ENCODE peak calls at places on chromosomes 16 and 17, in four cellular contexts. P is tibial artery, C is AG04450, E is lung. U is an unnamed sample.

GRCh38 chr16:89552913-89553312 is 7.6 kb upstream of the RPL13 start:
- DNase-seq in P (no peak), C (no peak), E (no peak), U (no peak)

GRCh38 chr17:74566132-74566753 is 1.1 kb downstream of the CD300H start:
- DNase-seq in P (peak; percentile 35), C (no peak), E (no peak), U (no peak)

GRCh38 chr16:24430937-24431760 is 108.2 kb upstream of the RBBP6 start:
- DNase-seq in P (no peak), C (no peak), E (no peak), U (no peak)

GRCh38 chr17:29112780-29113295 is 67.4 kb downstream of the MYO18A start:
- DNase-seq in P (peak; percentile 67), C (no peak), E (no peak), U (no peak)

GRCh38 chr17:31522284-31522931 is 130.9 kb downstream of the RAB11FIP4 start:
- DNase-seq in P (no peak), C (no peak), E (no peak), U (no peak)

GRCh38 chr16:87435399-87436224 is 43.5 kb downstream of the MAP1LC3B start:
- DNase-seq in P (peak; percentile 37), C (peak; percentile 84), E (no peak), U (no peak)

GRCh38 chr17:33021731-33022408 is 30.2 kb downstream of the SPACA3 start:
- DNase-seq in P (no peak), C (no peak), E (no peak), U (no peak)

GRCh38 chr17:68707032-68707431 is 105.9 kb upstream of the FAM20A start:
- DNase-seq in P (no peak), C (no peak), E (no peak), U (no peak)

GRCh38 chr16:28091706-28092105 is 28.2 kb upstream of the GSG1L start:
- DNase-seq in P (no peak), C (no peak), E (no peak), U (no peak)

GRCh38 chr16:84815446-84815845 is 4.3 kb upstream of the CRISPLD2 start:
- DNase-seq in P (peak; percentile 57), C (no peak), E (no peak), U (no peak)

GRCh38 chr16:47056704-47057630 is 83.5 kb upstream of the DNAJA2 start:
- DNase-seq in P (no peak), C (no peak), E (no peak), U (no peak)

GRCh38 chr16:11797957-11798299 is 870 bp upstream of the ZC3H7A start:
- DNase-seq in P (no peak), C (no peak), E (no peak), U (no peak)

GRCh38 chr16:67833418-67834241 is 8.5 kb upstream of the THAP11 start:
- DNase-seq in P (peak; percentile 95), C (peak; percentile 63), E (peak; percentile 93), U (no peak)

GRCh38 chr17:31513731-31514427 is 122.4 kb downstream of the RAB11FIP4 start:
- DNase-seq in P (no peak), C (no peak), E (no peak), U (no peak)

GRCh38 chr16:11396241-11397048 is 51.2 kb downstream of the RMI2 start:
- DNase-seq in P (peak; percentile 63), C (peak; percentile 27), E (peak; percentile 74), U (no peak)

GRCh38 chr17:48484850-48485249 is 46.0 kb downstream of the HOXB1 start:
- DNase-seq in P (no peak), C (no peak), E (no peak), U (no peak)

GRCh38 chr16:24036614-24037013 is 200.8 kb downstream of the PRKCB start:
- DNase-seq in P (no peak), C (no peak), E (peak; percentile 32), U (peak; percentile 4)

GRCh38 chr17:44310612-44311376 is 2.4 kb downstream of the RUNDC3A start:
- DNase-seq in P (no peak), C (no peak), E (no peak), U (no peak)

GRCh38 chr16:65889533-65889966 is 476.9 kb upstream of the CDH5 start:
- DNase-seq in P (no peak), C (no peak), E (no peak), U (no peak)

GRCh38 chr16:56950881-56951771 is 10.6 kb upstream of the CETP start:
- DNase-seq in P (peak; percentile 53), C (no peak), E (peak; percentile 37), U (no peak)

GRCh38 chr17:1629647-1630310 is 1.1 kb upstream of the SLC43A2 start:
- DNase-seq in P (peak; percentile 45), C (no peak), E (peak; percentile 82), U (no peak)

GRCh38 chr17:72139213-72139612 is 18.4 kb downstream of the SOX9 start:
- DNase-seq in P (no peak), C (no peak), E (no peak), U (no peak)

GRCh38 chr16:65667013-65667578 is 545.2 kb upstream of the CDH11 start:
- DNase-seq in P (no peak), C (no peak), E (no peak), U (no peak)

GRCh38 chr17:68176770-68177169 is 71.1 kb upstream of the AMZ2 start:
- DNase-seq in P (no peak), C (no peak), E (no peak), U (no peak)

GRCh38 chr17:56937688-56938087 is 23.2 kb downstream of the COIL start:
- DNase-seq in P (no peak), C (no peak), E (no peak), U (no peak)

GRCh38 chr16:1992475-1993292 is 2.9 kb downstream of the SYNGR3 start:
- DNase-seq in P (no peak), C (no peak), E (no peak), U (no peak)

GRCh38 chr16:8585942-8586341 is 4.4 kb downstream of the TMEM114 start:
- DNase-seq in P (no peak), C (no peak), E (no peak), U (no peak)

GRCh38 chr16:19008245-19008644 is 24.5 kb downstream of the TMC7 start:
- DNase-seq in P (no peak), C (peak; percentile 66), E (no peak), U (peak; percentile 56)

GRCh38 chr16:83040174-83040573 is 413.4 kb downstream of the CDH13 start:
- DNase-seq in P (no peak), C (peak; percentile 6), E (no peak), U (peak; percentile 3)

GRCh38 chr16:23754594-23755483 is at the start of gene CHP2:
- DNase-seq in P (no peak), C (no peak), E (no peak), U (no peak)

GRCh38 chr17:15273141-15273793 is 8.1 kb upstream of the PMP22 start:
- DNase-seq in P (no peak), C (peak; percentile 90), E (no peak), U (peak; percentile 91)

GRCh38 chr17:55266958-55267688 is 2.4 kb downstream of the HLF start:
- DNase-seq in P (no peak), C (no peak), E (no peak), U (no peak)

GRCh38 chr17:41620583-41621434 is 3.6 kb downstream of the KRT17 start:
- DNase-seq in P (no peak), C (no peak), E (no peak), U (no peak)

GRCh38 chr17:41625602-41626001 is 1.2 kb upstream of the KRT17 start:
- DNase-seq in P (no peak), C (no peak), E (no peak), U (no peak)

GRCh38 chr17:41621916-41622315 is 2.5 kb downstream of the KRT17 start:
- DNase-seq in P (no peak), C (no peak), E (no peak), U (no peak)

GRCh38 chr17:41627316-41628072 is 3.1 kb upstream of the KRT17 start:
- DNase-seq in P (no peak), C (no peak), E (no peak), U (no peak)

DNA sequence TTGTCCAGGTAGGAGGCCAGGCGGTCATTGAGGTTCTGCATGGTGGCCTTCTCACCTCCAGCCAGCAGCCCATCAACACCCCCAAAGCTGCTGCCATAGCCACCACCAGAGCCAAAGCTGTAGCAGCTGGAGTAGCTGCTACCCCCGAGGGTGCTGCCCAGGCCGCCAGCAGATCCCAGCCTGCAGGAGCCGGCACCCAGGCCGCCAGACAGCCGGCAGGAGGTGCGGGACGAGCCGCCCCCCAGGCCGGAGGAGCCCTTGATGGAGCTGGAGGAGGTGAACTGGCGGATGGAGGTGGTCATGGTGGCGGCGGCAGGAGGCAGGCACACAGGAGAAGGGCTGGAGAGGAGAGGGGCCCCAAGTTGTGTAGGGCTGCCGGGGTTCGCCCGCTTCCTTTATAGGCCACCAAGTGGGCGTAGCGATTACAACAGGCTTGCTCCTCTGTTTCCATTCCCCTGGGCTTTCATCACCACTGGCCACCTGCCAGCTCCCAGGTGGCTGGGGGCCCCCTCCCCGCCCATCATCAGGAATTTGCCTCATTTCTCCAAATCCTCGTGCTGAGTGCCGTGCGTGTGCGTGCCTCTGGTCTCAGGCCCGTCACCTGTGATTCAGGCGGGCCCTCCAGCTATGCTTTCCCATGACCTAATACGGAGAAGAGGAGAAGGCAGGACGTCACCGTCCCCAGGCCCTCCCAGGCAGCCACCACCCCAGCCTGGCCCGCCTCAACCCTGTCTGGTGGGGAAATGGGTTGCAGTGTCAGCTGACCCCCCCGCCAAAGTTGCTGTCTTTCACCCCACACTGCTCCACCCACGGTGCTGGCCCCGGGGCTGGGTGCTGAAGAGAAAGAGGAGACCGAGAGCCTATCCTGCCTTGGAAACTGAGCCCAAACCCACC is at the start of gene KRT17:
- DNase-seq in P (no peak), C (no peak), E (no peak), U (no peak)
- TF ChIP-seq CTCF in P (no peak), C (no peak), E (no peak), U (no peak)

DNA sequence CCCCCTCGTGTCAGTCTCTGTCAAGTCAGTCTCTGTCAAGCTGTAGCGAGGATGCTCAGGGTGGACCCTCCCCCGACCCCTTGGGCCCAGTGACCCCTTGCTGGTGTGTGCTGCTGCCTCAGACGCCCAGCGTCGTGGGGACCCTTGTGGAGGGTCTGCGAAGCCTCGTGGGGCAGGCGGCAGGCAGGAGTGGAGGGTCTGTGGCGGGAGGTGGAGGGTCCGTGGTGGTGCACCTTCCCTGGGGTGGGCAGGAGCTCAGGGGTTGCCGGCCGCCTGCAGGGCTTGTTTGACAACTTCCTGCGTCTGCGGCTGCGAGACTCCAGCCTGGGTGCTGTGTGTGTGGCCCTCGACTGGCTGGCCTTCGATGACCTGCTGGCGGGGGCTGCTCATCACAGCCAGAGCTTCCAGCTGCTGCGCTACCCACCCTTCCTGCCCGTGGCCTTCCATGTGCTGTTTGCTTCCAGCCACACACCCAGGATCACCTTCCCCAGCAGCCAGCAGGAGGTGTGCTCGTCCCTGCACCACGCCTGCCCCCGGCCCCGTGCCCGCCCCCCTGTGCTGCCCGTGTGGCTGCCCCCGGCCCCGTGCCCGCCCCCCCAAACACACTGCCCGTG is 5.6 kb downstream of the GNG13 start:
- DNase-seq in P (no peak), C (no peak), E (no peak), U (no peak)
- TF ChIP-seq CTCF in P (no peak), C (no peak), E (no peak), U (no peak)

GRCh38 chr17:82428546-82428945 is 10.2 kb upstream of the OGFOD3 start:
- DNase-seq in P (no peak), C (no peak), E (no peak), U (no peak)

GRCh38 chr17:82419471-82419995 is 1.1 kb upstream of the OGFOD3 start:
- DNase-seq in P (no peak), C (no peak), E (no peak), U (no peak)

GRCh38 chr17:82429824-82430223 is 11.4 kb upstream of the OGFOD3 start:
- DNase-seq in P (no peak), C (no peak), E (no peak), U (no peak)

GRCh38 chr17:82424001-82424862 is 5.8 kb upstream of the OGFOD3 start:
- DNase-seq in P (no peak), C (no peak), E (no peak), U (no peak)

GRCh38 chr17:82424863-82425159 is 6.4 kb upstream of the OGFOD3 start:
- DNase-seq in P (no peak), C (no peak), E (no peak), U (no peak)
- TF ChIP-seq CTCF in P (no peak), C (no peak), E (no peak), U (no peak)

GRCh38 chr16:3113765-3114479 is 1.5 kb downstream of the ZNF205 start:
- DNase-seq in P (no peak), C (no peak), E (no peak), U (no peak)
- TF ChIP-seq CTCF in P (no peak), C (no peak), E (no peak), U (no peak)